ENCODE peak calls at places on chromosomes 13 and 19, in four cellular contexts. L is CD8-positive, alpha-beta T cell; C is NB4; I is kidney. Y is an unnamed sample.

GRCh38 chr19:52896431-52897148 is 845 bp downstream of the ZNF320 start:
- DNase-seq in C (no peak), L (no peak), I (peak; percentile 79), Y (peak; percentile 9)

GRCh38 chr19:45154064-45154827 is 6.5 kb downstream of the NKPD1 start:
- DNase-seq in C (peak; percentile 50), I (no peak), L (no peak), Y (no peak)

GRCh38 chr13:42330991-42331390 is 59.0 kb downstream of the AKAP11 start:
- DNase-seq in I (no peak), C (no peak), L (no peak), Y (no peak)

GRCh38 chr13:114042066-114042815 is 68.4 kb upstream of the C13orf46 start:
- DNase-seq in C (no peak), I (no peak), L (no peak), Y (no peak)

GRCh38 chr13:50291611-50292010 is 276.4 kb downstream of the KCNRG start:
- DNase-seq in I (no peak), C (no peak), L (no peak), Y (no peak)

GRCh38 chr13:83414393-83414792 is 467.9 kb downstream of the SLITRK1 start:
- DNase-seq in C (no peak), L (no peak), I (no peak), Y (no peak)

GRCh38 chr19:40610396-40611064 is 9.4 kb downstream of the LTBP4 start:
- DNase-seq in C (no peak), L (peak; percentile 45), I (peak; percentile 88), Y (no peak)

GRCh38 chr13:41588899-41589298 is 131.5 kb downstream of the RGCC start:
- DNase-seq in C (peak; percentile 73), L (no peak), I (no peak), Y (no peak)

GRCh38 chr13:41561179-41561578 is 103.8 kb downstream of the RGCC start:
- DNase-seq in I (no peak), C (no peak), L (no peak), Y (no peak)

GRCh38 chr13:42581427-42581826 is 7.5 kb downstream of the TNFSF11 start:
- DNase-seq in L (no peak), C (no peak), I (no peak), Y (no peak)

DNA sequence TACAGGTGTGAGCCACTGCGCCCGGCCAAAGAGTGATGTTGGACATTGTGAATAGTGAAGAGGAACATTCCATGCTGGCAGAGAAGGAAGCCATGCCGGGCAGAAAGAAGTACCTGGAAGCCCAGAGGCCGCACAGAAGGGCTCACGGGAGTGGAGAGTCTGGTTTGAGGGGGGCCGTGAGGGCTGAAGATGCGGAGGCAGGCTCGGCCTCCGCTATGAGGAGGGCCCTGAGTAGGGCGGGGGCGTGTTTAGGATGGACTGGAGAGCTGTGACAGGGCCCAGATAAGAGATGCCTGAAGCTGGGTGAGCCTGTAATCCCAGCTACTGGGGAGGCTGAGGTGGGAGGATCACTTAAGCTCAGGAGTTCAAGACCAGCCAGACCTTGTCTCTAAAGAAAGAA is 1.6 kb downstream of the JOSD2 start:
- DNase-seq in L (no peak), C (no peak), I (peak; percentile 55), Y (no peak)
- H3K4me3 ChIP-seq in L (no peak overlapping the region), C (no peak overlapping the region), I (no peak overlapping the region), Y (no peak overlapping the region)

DNA sequence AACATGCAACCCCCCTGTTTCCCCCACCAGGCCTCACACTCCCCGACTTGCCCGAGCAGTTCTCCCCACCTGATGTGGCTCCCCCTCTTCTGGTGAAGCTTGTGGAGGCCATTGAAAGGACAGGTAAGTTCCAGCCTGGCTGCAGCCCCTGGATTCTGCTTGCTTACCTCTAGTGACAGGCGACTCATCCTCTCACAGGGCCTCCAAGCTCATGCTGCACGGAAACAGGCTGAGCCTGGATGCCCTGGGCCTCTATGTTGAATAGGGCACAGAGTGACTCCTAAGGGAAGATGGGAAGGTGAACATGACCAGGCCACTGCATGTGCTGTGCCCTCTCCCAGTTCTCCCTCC is 7.5 kb downstream of the PIK3R2 start:
- DNase-seq in L (no peak), C (no peak), I (no peak), Y (no peak)
- H3K4me3 ChIP-seq in L (no peak overlapping the region), C (no peak overlapping the region), I (no peak overlapping the region), Y (peak overlapping the region; percentile 68)

GRCh38 chr19:542173-542866 is 1.5 kb upstream of the GZMM start:
- DNase-seq in L (no peak), I (peak; percentile 71), C (no peak), Y (no peak)

GRCh38 chr19:548841-549830 is 5.3 kb downstream of the GZMM start:
- DNase-seq in I (peak; percentile 81), L (no peak), C (no peak), Y (no peak)

GRCh38 chr19:543912-544608 is at the start of gene GZMM:
- DNase-seq in L (peak; percentile 74), I (peak; percentile 79), C (no peak), Y (no peak)

GRCh38 chr19:547117-547516 is 3.3 kb downstream of the GZMM start:
- DNase-seq in L (no peak), I (no peak), C (no peak), Y (no peak)

DNA sequence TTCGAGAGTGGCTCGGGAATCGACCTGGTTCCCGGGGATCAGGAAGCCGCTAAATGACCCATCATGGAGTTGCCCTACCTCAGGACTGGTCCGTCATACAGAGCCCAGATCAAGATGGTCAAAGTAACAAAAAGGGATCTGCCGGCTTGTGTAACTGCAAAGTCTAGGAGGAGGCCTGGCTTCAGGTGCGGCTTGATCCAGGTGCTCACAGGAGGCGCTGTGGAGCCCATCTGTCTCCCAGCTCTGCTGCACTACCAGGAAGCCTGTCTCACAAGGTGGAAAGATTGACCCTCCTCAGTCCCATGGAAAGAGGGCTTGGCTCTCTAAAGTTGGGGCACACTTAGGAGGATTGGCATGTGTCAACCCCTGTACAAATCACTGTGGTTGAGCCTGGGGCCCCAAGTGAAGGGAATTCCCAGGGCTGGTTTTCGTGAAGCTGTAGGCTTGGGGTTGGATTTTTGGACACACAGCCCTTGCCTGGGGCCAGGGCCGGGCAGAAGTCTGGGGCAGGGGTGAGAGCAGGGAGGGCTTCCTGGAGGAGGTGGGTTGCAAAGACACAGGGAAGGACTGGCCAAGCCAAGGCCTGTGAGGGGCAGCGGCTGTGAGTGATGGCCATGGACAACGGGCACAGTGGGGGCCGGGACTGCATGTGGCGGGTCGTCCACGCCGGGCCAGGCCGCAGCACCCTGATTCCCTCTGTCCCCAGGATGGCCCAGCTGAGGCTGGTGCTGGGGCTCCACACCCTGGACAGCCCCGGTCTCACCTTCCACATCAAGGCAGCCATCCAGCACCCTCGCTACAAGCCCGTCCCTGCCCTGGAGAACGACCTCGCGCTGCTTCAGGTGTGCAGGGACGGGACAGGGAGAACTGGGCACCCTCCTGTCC is 4.2 kb downstream of the GZMM start:
- DNase-seq in L (no peak), C (no peak), I (peak; percentile 46), Y (no peak)
- H3K4me3 ChIP-seq in L (no peak overlapping the region), C (no peak overlapping the region), I (no peak overlapping the region), Y (no peak overlapping the region)

GRCh38 chr19:39127812-39128510 is 2.4 kb downstream of the PAK4 start:
- DNase-seq in I (no peak), L (no peak), C (no peak), Y (no peak)
- H3K4me3 ChIP-seq in I (peak overlapping the region; percentile 2), L (no peak overlapping the region), C (no peak overlapping the region), Y (no peak overlapping the region)

GRCh38 chr19:33032218-33032781 is 32.4 kb downstream of the RHPN2 start:
- DNase-seq in L (no peak), I (no peak), C (no peak), Y (no peak)
- H3K4me3 ChIP-seq in L (no peak overlapping the region), I (no peak overlapping the region), C (no peak overlapping the region), Y (no peak overlapping the region)

DNA sequence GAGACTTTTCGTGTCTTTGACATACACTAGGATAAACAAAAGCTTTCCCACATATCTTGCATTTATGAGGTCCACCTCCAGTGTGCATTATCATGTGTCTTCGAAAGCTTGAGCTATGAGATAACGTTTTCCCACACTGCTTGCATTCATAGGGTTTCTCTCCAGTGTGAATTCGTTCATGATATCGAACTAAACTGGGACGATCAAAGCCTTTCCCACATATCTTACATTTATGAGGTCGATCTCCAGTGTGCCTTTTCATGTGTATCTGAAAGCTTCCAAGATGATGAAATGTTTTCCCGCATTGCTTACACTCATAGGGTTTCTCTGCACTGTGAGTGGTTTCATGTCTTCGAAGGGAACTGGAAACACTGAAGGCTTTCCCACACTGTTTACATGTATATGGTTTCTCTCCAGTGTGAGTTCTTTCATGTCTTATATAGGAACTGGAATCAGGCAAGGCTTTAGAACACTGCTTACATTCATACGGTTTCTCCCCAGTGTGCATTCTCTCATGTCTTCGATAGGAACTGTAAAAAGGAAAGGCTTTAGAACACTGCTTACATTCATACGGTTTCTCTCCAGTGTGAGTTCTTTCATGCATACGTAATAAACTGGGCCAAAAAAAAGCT is 14.5 kb downstream of the ZNF563 start:
- DNase-seq in L (no peak), C (no peak), I (no peak), Y (no peak)
- H3K4me3 ChIP-seq in L (no peak overlapping the region), C (no peak overlapping the region), I (no peak overlapping the region), Y (no peak overlapping the region)

DNA sequence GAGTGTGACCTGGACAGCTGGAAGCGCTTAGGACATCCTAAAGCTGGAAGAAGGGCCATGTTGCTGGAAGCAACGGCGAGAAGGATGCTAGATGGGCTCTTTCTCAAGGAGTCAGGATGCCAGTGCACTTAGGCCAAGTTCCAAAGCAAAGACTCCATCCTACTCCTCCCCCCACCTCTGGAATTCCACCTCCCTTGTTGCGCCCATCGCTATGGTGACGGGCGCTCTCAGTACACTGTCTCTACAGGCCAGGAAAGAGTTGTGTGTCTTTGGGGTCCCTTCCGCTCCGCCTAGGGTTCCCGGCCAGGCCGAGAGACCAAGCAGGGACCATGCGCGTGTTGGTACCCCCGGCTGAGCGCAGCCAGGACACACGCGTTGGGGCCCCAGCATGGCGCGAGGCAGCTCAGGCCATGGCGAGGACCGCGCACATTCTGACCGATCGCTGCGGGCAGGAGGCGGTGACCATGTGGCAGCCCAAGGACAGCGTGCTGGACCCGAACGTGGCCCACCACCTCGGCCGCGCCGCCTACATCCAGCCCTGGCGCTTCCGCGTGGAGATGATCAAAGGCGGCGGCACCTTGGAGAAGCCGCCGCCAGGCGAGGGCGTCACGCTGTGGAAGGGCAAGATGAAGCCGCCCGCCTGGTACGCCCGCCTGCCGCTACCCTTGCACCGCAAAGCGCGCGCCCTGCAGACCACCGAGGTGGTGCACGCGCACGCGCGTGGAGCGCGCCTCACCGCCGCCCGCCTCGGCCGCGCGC is 31.0 kb upstream of the SLC1A6 start:
- DNase-seq in I (peak; percentile 63), C (no peak), L (no peak), Y (no peak)
- H3K4me3 ChIP-seq in I (no peak overlapping the region), C (no peak overlapping the region), L (no peak overlapping the region), Y (no peak overlapping the region)